ENCODE peak calls at places on chromosomes 3 and 15, in nine cellular contexts. V, K, Z, H, J, X, R, B and O are unnamed samples.

GRCh38 chr15:40314723-40315276 is 7.1 kb upstream of the PLCB2 start:
- DNase-seq in H (no peak), B (no peak), V (no peak), X (no peak), K (no peak), R (no peak), J (no peak), Z (no peak), O (no peak)

GRCh38 chr3:43970351-43970750 is 271.3 kb upstream of the TOPAZ1 start:
- DNase-seq in R (no peak), V (no peak), X (no peak), Z (no peak), J (no peak), K (no peak), B (no peak), H (no peak), O (no peak)

GRCh38 chr3:52600258-52600657 is 63.9 kb downstream of the UQCC5 start:
- DNase-seq in H (no peak), V (no peak), X (no peak), Z (no peak), B (no peak), K (no peak), R (no peak), J (no peak), O (no peak)

GRCh38 chr3:70539908-70540307 is 227.5 kb upstream of the MDFIC2 start:
- DNase-seq in Z (no peak), J (no peak), K (peak), V (no peak), R (no peak), X (no peak), B (no peak), H (no peak), O (no peak)

GRCh38 chr3:140343709-140344417 is 334.0 kb upstream of the TRIM42 start:
- DNase-seq in H (no peak), J (no peak), B (no peak), V (no peak), R (no peak), Z (no peak), K (no peak), X (no peak), O (no peak)

GRCh38 chr3:196499807-196500524 is 3.6 kb downstream of the RNF168 start:
- DNase-seq in H (no peak), V (no peak), Z (no peak), R (no peak), K (no peak), X (no peak), J (no peak), B (no peak), O (no peak)

GRCh38 chr3:119418641-119419040 is 44.8 kb downstream of the TMEM39A start:
- DNase-seq in X (no peak), H (no peak), K (no peak), Z (no peak), V (no peak), R (no peak), J (no peak), B (no peak), O (no peak)

GRCh38 chr15:19943515-19943914 is 598.1 kb downstream of the GOLGA6L6 start:
- DNase-seq in Z (no peak), H (no peak), X (no peak), K (no peak), R (no peak), V (no peak), J (no peak), B (no peak), O (no peak)

GRCh38 chr15:23402140-23402539 is 44.9 kb downstream of the GOLGA6L2 start:
- DNase-seq in R (no peak), X (no peak), V (no peak), B (no peak), K (no peak), Z (no peak), J (no peak), H (no peak), O (no peak)

GRCh38 chr3:57794951-57795350 is 38.8 kb downstream of the SLMAP start:
- DNase-seq in Z (no peak), X (no peak), R (no peak), K (no peak), V (no peak), B (no peak), J (no peak), H (no peak), O (no peak)

GRCh38 chr3:150230037-150230436 is 178.1 kb upstream of the TSC22D2 start:
- DNase-seq in V (no peak), X (no peak), Z (no peak), J (no peak), R (no peak), B (no peak), H (no peak), K (no peak), O (no peak)

GRCh38 chr3:11071096-11071755 is 78.7 kb downstream of the SLC6A1 start:
- DNase-seq in V (no peak), H (no peak), R (no peak), B (no peak), X (no peak), Z (no peak), K (no peak), J (no peak), O (no peak)

GRCh38 chr3:54004351-54004750 is 112.7 kb upstream of the SELENOK start:
- DNase-seq in J (no peak), X (no peak), K (no peak), R (no peak), V (no peak), Z (no peak), H (no peak), B (no peak), O (no peak)

GRCh38 chr3:183188895-183189462 is 26.4 kb upstream of the LAMP3 start:
- DNase-seq in J (no peak), Z (peak), X (peak), B (peak), V (peak), R (peak), H (no peak), K (peak), O (no peak)

GRCh38 chr3:11544413-11545181 is 99.1 kb downstream of the VGLL4 start:
- DNase-seq in B (no peak), K (no peak), V (no peak), R (no peak), J (no peak), Z (no peak), X (no peak), H (no peak), O (no peak)